ENCODE peak calls at places on chromosomes 11 and 22, in nine cellular contexts. One of them, this sample, is unnamed.

GRCh38 chr11:35794850-35795249 is 132.3 kb downstream of the TRIM44 start:
- DNase-seq in HT1080: peak
- DNase-seq in GM20000: no peak
- DNase-seq in GM03348: peak
- DNase-seq in testis: no peak
- DNase-seq in tibial artery: no peak
- DNase-seq in A549: no peak
- DNase-seq in WERI-Rb-1: no peak
- DNase-seq in progenitor cell of endocrine pancreas: no peak
- DNase-seq in this sample: no peak

GRCh38 chr11:58028687-58029411 is 1.9 kb upstream of the OR6Q1 start:
- DNase-seq in GM03348: peak
- DNase-seq in WERI-Rb-1: no peak
- DNase-seq in tibial artery: peak
- DNase-seq in progenitor cell of endocrine pancreas: no peak
- DNase-seq in testis: no peak
- DNase-seq in HT1080: no peak
- DNase-seq in A549: no peak
- DNase-seq in GM20000: no peak
- DNase-seq in this sample: peak

GRCh38 chr22:38347944-38348750 is 30.9 kb upstream of the CSNK1E start:
- DNase-seq in GM20000: peak
- DNase-seq in A549: no peak
- DNase-seq in tibial artery: no peak
- DNase-seq in GM03348: no peak
- DNase-seq in WERI-Rb-1: peak
- DNase-seq in testis: no peak
- DNase-seq in HT1080: peak
- DNase-seq in progenitor cell of endocrine pancreas: no peak
- DNase-seq in this sample: no peak

GRCh38 chr22:23219787-23220484 is 39.6 kb downstream of the BCR start:
- DNase-seq in GM20000: peak
- DNase-seq in tibial artery: no peak
- DNase-seq in testis: no peak
- DNase-seq in progenitor cell of endocrine pancreas: no peak
- DNase-seq in GM03348: peak
- DNase-seq in WERI-Rb-1: peak
- DNase-seq in A549: no peak
- DNase-seq in HT1080: peak
- DNase-seq in this sample: peak

GRCh38 chr11:102580185-102580951 is 44.8 kb downstream of the MMP20 start:
- DNase-seq in HT1080: peak
- DNase-seq in A549: no peak
- DNase-seq in GM03348: no peak
- DNase-seq in tibial artery: no peak
- DNase-seq in progenitor cell of endocrine pancreas: no peak
- DNase-seq in GM20000: no peak
- DNase-seq in WERI-Rb-1: no peak
- DNase-seq in testis: no peak
- DNase-seq in this sample: no peak

GRCh38 chr22:37545703-37546435 is 14.4 kb upstream of the CDC42EP1 start:
- DNase-seq in GM20000: no peak
- DNase-seq in GM03348: peak
- DNase-seq in HT1080: peak
- DNase-seq in testis: peak
- DNase-seq in A549: peak
- DNase-seq in progenitor cell of endocrine pancreas: peak
- DNase-seq in tibial artery: peak
- DNase-seq in WERI-Rb-1: no peak
- DNase-seq in this sample: peak

GRCh38 chr11:2466069-2466801 is 21.4 kb downstream of the KCNQ1 start:
- DNase-seq in tibial artery: no peak
- DNase-seq in WERI-Rb-1: no peak
- DNase-seq in testis: peak
- DNase-seq in A549: no peak
- DNase-seq in progenitor cell of endocrine pancreas: no peak
- DNase-seq in GM20000: no peak
- DNase-seq in GM03348: peak
- DNase-seq in HT1080: no peak
- DNase-seq in this sample: peak

GRCh38 chr11:10808553-10809372 is at the start of gene EIF4G2:
- DNase-seq in progenitor cell of endocrine pancreas: peak
- DNase-seq in GM03348: peak
- DNase-seq in GM20000: peak
- DNase-seq in WERI-Rb-1: peak
- DNase-seq in HT1080: peak
- DNase-seq in tibial artery: peak
- DNase-seq in testis: peak
- DNase-seq in A549: peak
- DNase-seq in this sample: peak

GRCh38 chr11:18223937-18224387 is 12.6 kb downstream of the SAA4 start:
- DNase-seq in GM03348: no peak
- DNase-seq in testis: no peak
- DNase-seq in A549: no peak
- DNase-seq in progenitor cell of endocrine pancreas: no peak
- DNase-seq in GM20000: no peak
- DNase-seq in HT1080: no peak
- DNase-seq in WERI-Rb-1: no peak
- DNase-seq in tibial artery: no peak
- DNase-seq in this sample: no peak

GRCh38 chr11:17642370-17642769 is 77.0 kb upstream of the MYOD1 start:
- DNase-seq in A549: no peak
- DNase-seq in WERI-Rb-1: no peak
- DNase-seq in progenitor cell of endocrine pancreas: no peak
- DNase-seq in HT1080: no peak
- DNase-seq in GM20000: peak
- DNase-seq in GM03348: no peak
- DNase-seq in testis: no peak
- DNase-seq in tibial artery: no peak
- DNase-seq in this sample: no peak

GRCh38 chr22:41092023-41092817 is at the start of gene EP300:
- DNase-seq in GM20000: peak
- DNase-seq in WERI-Rb-1: peak
- DNase-seq in GM03348: peak
- DNase-seq in HT1080: peak
- DNase-seq in progenitor cell of endocrine pancreas: peak
- DNase-seq in testis: peak
- DNase-seq in A549: peak
- DNase-seq in tibial artery: peak
- DNase-seq in this sample: peak

GRCh38 chr11:120331301-120331966 is 4.8 kb upstream of the ARHGEF12 start:
- DNase-seq in GM03348: peak
- DNase-seq in WERI-Rb-1: no peak
- DNase-seq in A549: peak
- DNase-seq in tibial artery: no peak
- DNase-seq in progenitor cell of endocrine pancreas: no peak
- DNase-seq in testis: no peak
- DNase-seq in HT1080: peak
- DNase-seq in GM20000: no peak
- DNase-seq in this sample: no peak

GRCh38 chr11:65412271-65413076 is 10.1 kb upstream of the NEAT1 start:
- DNase-seq in WERI-Rb-1: no peak
- DNase-seq in GM20000: no peak
- DNase-seq in progenitor cell of endocrine pancreas: no peak
- DNase-seq in tibial artery: peak
- DNase-seq in HT1080: no peak
- DNase-seq in GM03348: no peak
- DNase-seq in testis: no peak
- DNase-seq in A549: no peak
- DNase-seq in this sample: no peak

GRCh38 chr11:117232911-117233409 is 489 bp downstream of the RNF214 start:
- DNase-seq in tibial artery: no peak
- DNase-seq in HT1080: no peak
- DNase-seq in testis: peak
- DNase-seq in GM03348: peak
- DNase-seq in A549: peak
- DNase-seq in progenitor cell of endocrine pancreas: peak
- DNase-seq in WERI-Rb-1: peak
- DNase-seq in GM20000: peak
- DNase-seq in this sample: no peak

GRCh38 chr11:62895501-62895900 is 14.8 kb downstream of the SLC3A2 start:
- DNase-seq in GM03348: no peak
- DNase-seq in tibial artery: no peak
- DNase-seq in testis: no peak
- DNase-seq in HT1080: no peak
- DNase-seq in WERI-Rb-1: no peak
- DNase-seq in GM20000: no peak
- DNase-seq in A549: no peak
- DNase-seq in progenitor cell of endocrine pancreas: no peak
- DNase-seq in this sample: no peak

GRCh38 chr11:40513281-40513680 is 946.2 kb downstream of the LRRC4C start:
- DNase-seq in progenitor cell of endocrine pancreas: no peak
- DNase-seq in WERI-Rb-1: no peak
- DNase-seq in A549: no peak
- DNase-seq in testis: no peak
- DNase-seq in GM03348: no peak
- DNase-seq in tibial artery: no peak
- DNase-seq in HT1080: no peak
- DNase-seq in GM20000: no peak
- DNase-seq in this sample: no peak

GRCh38 chr11:62402226-62402625 is 16.6 kb upstream of the SCGB1A1 start:
- DNase-seq in HT1080: no peak
- DNase-seq in testis: peak
- DNase-seq in GM20000: no peak
- DNase-seq in GM03348: peak
- DNase-seq in WERI-Rb-1: no peak
- DNase-seq in tibial artery: peak
- DNase-seq in A549: no peak
- DNase-seq in progenitor cell of endocrine pancreas: no peak
- DNase-seq in this sample: no peak

GRCh38 chr11:86674965-86675364 is 2.5 kb upstream of the ME3 start:
- DNase-seq in WERI-Rb-1: no peak
- DNase-seq in GM03348: no peak
- DNase-seq in GM20000: no peak
- DNase-seq in HT1080: no peak
- DNase-seq in A549: no peak
- DNase-seq in progenitor cell of endocrine pancreas: no peak
- DNase-seq in tibial artery: no peak
- DNase-seq in testis: no peak
- DNase-seq in this sample: no peak

GRCh38 chr11:75715688-75716087 is 1.9 kb upstream of the MOGAT2 start:
- DNase-seq in GM03348: no peak
- DNase-seq in progenitor cell of endocrine pancreas: no peak
- DNase-seq in A549: no peak
- DNase-seq in GM20000: no peak
- DNase-seq in HT1080: no peak
- DNase-seq in tibial artery: no peak
- DNase-seq in WERI-Rb-1: no peak
- DNase-seq in testis: no peak
- DNase-seq in this sample: no peak

GRCh38 chr11:117144477-117145392 is 648 bp downstream of the PAFAH1B2 start:
- DNase-seq in GM20000: peak
- DNase-seq in WERI-Rb-1: peak
- DNase-seq in HT1080: peak
- DNase-seq in tibial artery: peak
- DNase-seq in GM03348: peak
- DNase-seq in progenitor cell of endocrine pancreas: no peak
- DNase-seq in A549: peak
- DNase-seq in testis: peak
- DNase-seq in this sample: peak

GRCh38 chr11:17036666-17037658 is 22.7 kb upstream of the PLEKHA7 start:
- DNase-seq in GM03348: no peak
- DNase-seq in progenitor cell of endocrine pancreas: no peak
- DNase-seq in WERI-Rb-1: peak
- DNase-seq in A549: no peak
- DNase-seq in HT1080: no peak
- DNase-seq in GM20000: no peak
- DNase-seq in tibial artery: no peak
- DNase-seq in testis: no peak
- DNase-seq in this sample: no peak

This sample was measured in SJSA1.